ENCODE peak calls at places on chromosome X, in six cellular contexts. One of them, this sample, is unnamed.

GRCh38 chrX:120334603-120335002 is 23.3 kb upstream of the TMEM255A start:
- DNase-seq in stimulated activated CD4-positive, alpha-beta T cell treated with anti-CD3 and anti-CD28 coated beads, Interleukin-15, amount 100 ng/mL, for 1 hour: no peak
- DNase-seq in H7: no peak
- DNase-seq in EL: no peak
- DNase-seq in ureter: no peak
- DNase-seq in mammary epithelial cell: no peak
- DNase-seq in this sample: no peak

GRCh38 chrX:104013158-104013557 is 350 bp downstream of the H2BW1 start:
- DNase-seq in stimulated activated CD4-positive, alpha-beta T cell treated with anti-CD3 and anti-CD28 coated beads, Interleukin-15, amount 100 ng/mL, for 1 hour: no peak
- DNase-seq in H7: no peak
- DNase-seq in EL: no peak
- DNase-seq in ureter: no peak
- DNase-seq in mammary epithelial cell: no peak
- DNase-seq in this sample: no peak

GRCh38 chrX:46617906-46618305 is 44.3 kb downstream of the CHST7 start:
- DNase-seq in stimulated activated CD4-positive, alpha-beta T cell treated with anti-CD3 and anti-CD28 coated beads, Interleukin-15, amount 100 ng/mL, for 1 hour: no peak
- DNase-seq in H7: no peak
- DNase-seq in EL: no peak
- DNase-seq in ureter: no peak
- DNase-seq in mammary epithelial cell: no peak
- DNase-seq in this sample: no peak

GRCh38 chrX:115625577-115626301 is 64.8 kb downstream of the PLS3 start:
- DNase-seq in stimulated activated CD4-positive, alpha-beta T cell treated with anti-CD3 and anti-CD28 coated beads, Interleukin-15, amount 100 ng/mL, for 1 hour: no peak
- DNase-seq in H7: no peak
- DNase-seq in EL: peak; percentile 28
- DNase-seq in ureter: no peak
- DNase-seq in mammary epithelial cell: peak; percentile 47
- DNase-seq in this sample: no peak

GRCh38 chrX:110706446-110706845 is 89.2 kb downstream of the CHRDL1 start:
- DNase-seq in stimulated activated CD4-positive, alpha-beta T cell treated with anti-CD3 and anti-CD28 coated beads, Interleukin-15, amount 100 ng/mL, for 1 hour: no peak
- DNase-seq in H7: no peak
- DNase-seq in EL: no peak
- DNase-seq in ureter: no peak
- DNase-seq in mammary epithelial cell: no peak
- DNase-seq in this sample: no peak

GRCh38 chrX:136194546-136194945 is 47.2 kb downstream of the FHL1 start:
- DNase-seq in stimulated activated CD4-positive, alpha-beta T cell treated with anti-CD3 and anti-CD28 coated beads, Interleukin-15, amount 100 ng/mL, for 1 hour: no peak
- DNase-seq in H7: no peak
- DNase-seq in EL: no peak
- DNase-seq in ureter: no peak
- DNase-seq in mammary epithelial cell: no peak
- DNase-seq in this sample: no peak

GRCh38 chrX:45011131-45011530 is 138.1 kb downstream of the KDM6A start:
- DNase-seq in stimulated activated CD4-positive, alpha-beta T cell treated with anti-CD3 and anti-CD28 coated beads, Interleukin-15, amount 100 ng/mL, for 1 hour: no peak
- DNase-seq in H7: no peak
- DNase-seq in EL: peak; percentile 62
- DNase-seq in ureter: no peak
- DNase-seq in mammary epithelial cell: peak; percentile 66
- DNase-seq in this sample: no peak

GRCh38 chrX:71144651-71145050 is at the start of gene NLGN3:
- DNase-seq in stimulated activated CD4-positive, alpha-beta T cell treated with anti-CD3 and anti-CD28 coated beads, Interleukin-15, amount 100 ng/mL, for 1 hour: no peak
- DNase-seq in H7: peak; percentile 87
- DNase-seq in EL: no peak
- DNase-seq in ureter: no peak
- DNase-seq in mammary epithelial cell: no peak
- DNase-seq in this sample: no peak

GRCh38 chrX:43949669-43950068 is 23.5 kb downstream of the NDP start:
- DNase-seq in stimulated activated CD4-positive, alpha-beta T cell treated with anti-CD3 and anti-CD28 coated beads, Interleukin-15, amount 100 ng/mL, for 1 hour: no peak
- DNase-seq in H7: peak; percentile 40
- DNase-seq in EL: no peak
- DNase-seq in ureter: no peak
- DNase-seq in mammary epithelial cell: no peak
- DNase-seq in this sample: no peak

GRCh38 chrX:111355523-111356122 is 56.4 kb downstream of the DCX start:
- DNase-seq in stimulated activated CD4-positive, alpha-beta T cell treated with anti-CD3 and anti-CD28 coated beads, Interleukin-15, amount 100 ng/mL, for 1 hour: no peak
- DNase-seq in H7: no peak
- DNase-seq in EL: no peak
- DNase-seq in ureter: no peak
- DNase-seq in mammary epithelial cell: no peak
- DNase-seq in this sample: no peak

GRCh38 chrX:148601034-148601433 is 100.6 kb downstream of the AFF2 start:
- DNase-seq in stimulated activated CD4-positive, alpha-beta T cell treated with anti-CD3 and anti-CD28 coated beads, Interleukin-15, amount 100 ng/mL, for 1 hour: no peak
- DNase-seq in H7: no peak
- DNase-seq in EL: no peak
- DNase-seq in ureter: no peak
- DNase-seq in mammary epithelial cell: peak; percentile 26
- DNase-seq in this sample: no peak

GRCh38 chrX:13938053-13938765 is 91.5 kb downstream of the GEMIN8 start:
- DNase-seq in stimulated activated CD4-positive, alpha-beta T cell treated with anti-CD3 and anti-CD28 coated beads, Interleukin-15, amount 100 ng/mL, for 1 hour: no peak
- DNase-seq in H7: peak; percentile 92
- DNase-seq in EL: peak; percentile 2
- DNase-seq in ureter: no peak
- DNase-seq in mammary epithelial cell: no peak
- DNase-seq in this sample: no peak

GRCh38 chrX:56281789-56282188 is 49.6 kb downstream of the KLF8 start:
- DNase-seq in stimulated activated CD4-positive, alpha-beta T cell treated with anti-CD3 and anti-CD28 coated beads, Interleukin-15, amount 100 ng/mL, for 1 hour: no peak
- DNase-seq in H7: no peak
- DNase-seq in EL: peak; percentile 0
- DNase-seq in ureter: no peak
- DNase-seq in mammary epithelial cell: peak; percentile 5
- DNase-seq in this sample: no peak

GRCh38 chrX:49838374-49838773 is 9.3 kb downstream of the PAGE4 start:
- DNase-seq in stimulated activated CD4-positive, alpha-beta T cell treated with anti-CD3 and anti-CD28 coated beads, Interleukin-15, amount 100 ng/mL, for 1 hour: no peak
- DNase-seq in H7: peak; percentile 38
- DNase-seq in EL: peak; percentile 3
- DNase-seq in ureter: no peak
- DNase-seq in mammary epithelial cell: peak; percentile 20
- DNase-seq in this sample: no peak

GRCh38 chrX:120299928-120300327 is 11.3 kb downstream of the TMEM255A start:
- DNase-seq in stimulated activated CD4-positive, alpha-beta T cell treated with anti-CD3 and anti-CD28 coated beads, Interleukin-15, amount 100 ng/mL, for 1 hour: no peak
- DNase-seq in H7: peak; percentile 35
- DNase-seq in EL: no peak
- DNase-seq in ureter: no peak
- DNase-seq in mammary epithelial cell: peak; percentile 19
- DNase-seq in this sample: no peak

GRCh38 chrX:17412692-17413091 is 37.7 kb downstream of the NHS start:
- DNase-seq in stimulated activated CD4-positive, alpha-beta T cell treated with anti-CD3 and anti-CD28 coated beads, Interleukin-15, amount 100 ng/mL, for 1 hour: no peak
- DNase-seq in H7: no peak
- DNase-seq in EL: peak; percentile 81
- DNase-seq in ureter: no peak
- DNase-seq in mammary epithelial cell: peak; percentile 86
- DNase-seq in this sample: no peak

GRCh38 chrX:39497717-39498265 is 600.0 kb downstream of the BCOR start:
- DNase-seq in stimulated activated CD4-positive, alpha-beta T cell treated with anti-CD3 and anti-CD28 coated beads, Interleukin-15, amount 100 ng/mL, for 1 hour: no peak
- DNase-seq in H7: no peak
- DNase-seq in EL: no peak
- DNase-seq in ureter: no peak
- DNase-seq in mammary epithelial cell: no peak
- DNase-seq in this sample: no peak

GRCh38 chrX:24561121-24561520 is 86.0 kb downstream of the PCYT1B start:
- DNase-seq in stimulated activated CD4-positive, alpha-beta T cell treated with anti-CD3 and anti-CD28 coated beads, Interleukin-15, amount 100 ng/mL, for 1 hour: no peak
- DNase-seq in H7: peak; percentile 69
- DNase-seq in EL: peak; percentile 20
- DNase-seq in ureter: no peak
- DNase-seq in mammary epithelial cell: no peak
- DNase-seq in this sample: no peak

GRCh38 chrX:134676440-134676839 is 18.2 kb upstream of the PLAC1 start:
- DNase-seq in stimulated activated CD4-positive, alpha-beta T cell treated with anti-CD3 and anti-CD28 coated beads, Interleukin-15, amount 100 ng/mL, for 1 hour: no peak
- DNase-seq in H7: no peak
- DNase-seq in EL: peak; percentile 79
- DNase-seq in ureter: no peak
- DNase-seq in mammary epithelial cell: peak; percentile 53
- DNase-seq in this sample: no peak

GRCh38 chrX:97158270-97158669 is 274.6 kb downstream of the RPA4 start:
- DNase-seq in stimulated activated CD4-positive, alpha-beta T cell treated with anti-CD3 and anti-CD28 coated beads, Interleukin-15, amount 100 ng/mL, for 1 hour: no peak
- DNase-seq in H7: no peak
- DNase-seq in EL: no peak
- DNase-seq in ureter: no peak
- DNase-seq in mammary epithelial cell: no peak
- DNase-seq in this sample: no peak

GRCh38 chrX:53263597-53264094 is 17.7 kb downstream of the IQSEC2 start:
- DNase-seq in stimulated activated CD4-positive, alpha-beta T cell treated with anti-CD3 and anti-CD28 coated beads, Interleukin-15, amount 100 ng/mL, for 1 hour: no peak
- DNase-seq in H7: no peak
- DNase-seq in EL: peak; percentile 79
- DNase-seq in ureter: no peak
- DNase-seq in mammary epithelial cell: peak; percentile 73
- DNase-seq in this sample: no peak

GRCh38 chrX:39899876-39900787 is 197.6 kb downstream of the BCOR start:
- DNase-seq in stimulated activated CD4-positive, alpha-beta T cell treated with anti-CD3 and anti-CD28 coated beads, Interleukin-15, amount 100 ng/mL, for 1 hour: no peak
- DNase-seq in H7: no peak
- DNase-seq in EL: no peak
- DNase-seq in ureter: no peak
- DNase-seq in mammary epithelial cell: no peak
- DNase-seq in this sample: no peak

GRCh38 chrX:43655151-43655676 is 885 bp upstream of the MAOA start:
- DNase-seq in stimulated activated CD4-positive, alpha-beta T cell treated with anti-CD3 and anti-CD28 coated beads, Interleukin-15, amount 100 ng/mL, for 1 hour: no peak
- DNase-seq in H7: peak; percentile 44
- DNase-seq in EL: peak; percentile 43
- DNase-seq in ureter: peak; percentile 47
- DNase-seq in mammary epithelial cell: peak; percentile 53
- DNase-seq in this sample: no peak

GRCh38 chrX:151825927-151826471 is 86.7 kb upstream of the MAGEA4 start:
- DNase-seq in stimulated activated CD4-positive, alpha-beta T cell treated with anti-CD3 and anti-CD28 coated beads, Interleukin-15, amount 100 ng/mL, for 1 hour: no peak
- DNase-seq in H7: no peak
- DNase-seq in EL: peak; percentile 85
- DNase-seq in ureter: no peak
- DNase-seq in mammary epithelial cell: peak; percentile 59
- DNase-seq in this sample: no peak

GRCh38 chrX:50971390-50971789 is 60.9 kb downstream of the BMP15 start:
- DNase-seq in stimulated activated CD4-positive, alpha-beta T cell treated with anti-CD3 and anti-CD28 coated beads, Interleukin-15, amount 100 ng/mL, for 1 hour: no peak
- DNase-seq in H7: no peak
- DNase-seq in EL: peak; percentile 2
- DNase-seq in ureter: no peak
- DNase-seq in mammary epithelial cell: peak; percentile 76
- DNase-seq in this sample: no peak

GRCh38 chrX:42096262-42096939 is 173.0 kb upstream of the CASK start:
- DNase-seq in stimulated activated CD4-positive, alpha-beta T cell treated with anti-CD3 and anti-CD28 coated beads, Interleukin-15, amount 100 ng/mL, for 1 hour: no peak
- DNase-seq in H7: no peak
- DNase-seq in EL: peak; percentile 80
- DNase-seq in ureter: no peak
- DNase-seq in mammary epithelial cell: peak; percentile 76
- DNase-seq in this sample: no peak

GRCh38 chrX:41734530-41734929 is 10.5 kb downstream of the GPR82 start:
- DNase-seq in stimulated activated CD4-positive, alpha-beta T cell treated with anti-CD3 and anti-CD28 coated beads, Interleukin-15, amount 100 ng/mL, for 1 hour: no peak
- DNase-seq in H7: peak; percentile 19
- DNase-seq in EL: peak; percentile 10
- DNase-seq in ureter: no peak
- DNase-seq in mammary epithelial cell: peak; percentile 3
- DNase-seq in this sample: no peak

GRCh38 chrX:1658083-1658463 is 43.2 kb downstream of the ASMT start:
- DNase-seq in stimulated activated CD4-positive, alpha-beta T cell treated with anti-CD3 and anti-CD28 coated beads, Interleukin-15, amount 100 ng/mL, for 1 hour: no peak
- DNase-seq in H7: no peak
- DNase-seq in EL: no peak
- DNase-seq in ureter: peak; percentile 35
- DNase-seq in mammary epithelial cell: no peak
- DNase-seq in this sample: no peak

GRCh38 chrX:9829308-9830267 is 43.4 kb downstream of the SHROOM2 start:
- DNase-seq in stimulated activated CD4-positive, alpha-beta T cell treated with anti-CD3 and anti-CD28 coated beads, Interleukin-15, amount 100 ng/mL, for 1 hour: no peak
- DNase-seq in H7: no peak
- DNase-seq in EL: peak; percentile 10
- DNase-seq in ureter: no peak
- DNase-seq in mammary epithelial cell: peak; percentile 92
- DNase-seq in this sample: no peak

GRCh38 chrX:1423215-1423614 is 29.5 kb downstream of the ASMTL start:
- DNase-seq in stimulated activated CD4-positive, alpha-beta T cell treated with anti-CD3 and anti-CD28 coated beads, Interleukin-15, amount 100 ng/mL, for 1 hour: no peak
- DNase-seq in H7: no peak
- DNase-seq in EL: no peak
- DNase-seq in ureter: no peak
- DNase-seq in mammary epithelial cell: no peak
- DNase-seq in this sample: no peak

GRCh38 chrX:46554942-46555341 is 9.7 kb upstream of the ZNF674 start:
- DNase-seq in stimulated activated CD4-positive, alpha-beta T cell treated with anti-CD3 and anti-CD28 coated beads, Interleukin-15, amount 100 ng/mL, for 1 hour: no peak
- DNase-seq in H7: no peak
- DNase-seq in EL: peak; percentile 21
- DNase-seq in ureter: no peak
- DNase-seq in mammary epithelial cell: no peak
- DNase-seq in this sample: no peak

GRCh38 chrX:97367149-97367548 is 483.4 kb downstream of the RPA4 start:
- DNase-seq in stimulated activated CD4-positive, alpha-beta T cell treated with anti-CD3 and anti-CD28 coated beads, Interleukin-15, amount 100 ng/mL, for 1 hour: no peak
- DNase-seq in H7: no peak
- DNase-seq in EL: no peak
- DNase-seq in ureter: no peak
- DNase-seq in mammary epithelial cell: no peak
- DNase-seq in this sample: no peak

GRCh38 chrX:71543316-71543715 is 10.4 kb downstream of the OGT start:
- DNase-seq in stimulated activated CD4-positive, alpha-beta T cell treated with anti-CD3 and anti-CD28 coated beads, Interleukin-15, amount 100 ng/mL, for 1 hour: no peak
- DNase-seq in H7: no peak
- DNase-seq in EL: peak; percentile 88
- DNase-seq in ureter: no peak
- DNase-seq in mammary epithelial cell: peak; percentile 91
- DNase-seq in this sample: no peak

GRCh38 chrX:140157611-140158010 is 192.3 kb upstream of the CXorf66 start:
- DNase-seq in stimulated activated CD4-positive, alpha-beta T cell treated with anti-CD3 and anti-CD28 coated beads, Interleukin-15, amount 100 ng/mL, for 1 hour: no peak
- DNase-seq in H7: peak; percentile 38
- DNase-seq in EL: peak; percentile 8
- DNase-seq in ureter: no peak
- DNase-seq in mammary epithelial cell: peak; percentile 76
- DNase-seq in this sample: no peak

GRCh38 chrX:100673397-100673953 is 29.5 kb downstream of the SRPX2 start:
- DNase-seq in stimulated activated CD4-positive, alpha-beta T cell treated with anti-CD3 and anti-CD28 coated beads, Interleukin-15, amount 100 ng/mL, for 1 hour: no peak
- DNase-seq in H7: no peak
- DNase-seq in EL: peak; percentile 74
- DNase-seq in ureter: no peak
- DNase-seq in mammary epithelial cell: peak; percentile 20
- DNase-seq in this sample: no peak

GRCh38 chrX:72306085-72306801 is 529 bp upstream of the CITED1 start:
- DNase-seq in stimulated activated CD4-positive, alpha-beta T cell treated with anti-CD3 and anti-CD28 coated beads, Interleukin-15, amount 100 ng/mL, for 1 hour: no peak
- DNase-seq in H7: peak; percentile 69
- DNase-seq in EL: peak; percentile 18
- DNase-seq in ureter: no peak
- DNase-seq in mammary epithelial cell: no peak
- DNase-seq in this sample: no peak